ENCODE peak calls at places on chromosomes 5 and 9, in six cellular contexts. One of them, this sample, is unnamed.

GRCh38 chr9:110389148-110389783 is 51.6 kb upstream of the TXNDC8 start:
- DNase-seq in dermis blood vessel endothelial cell: no peak
- DNase-seq in renal cortical epithelial cell: peak
- DNase-seq in frontal cortex: no peak
- DNase-seq in sigmoid colon: no peak
- DNase-seq in NB4: no peak
- DNase-seq in this sample: no peak

GRCh38 chr5:32880781-32881180 is 169.7 kb downstream of the NPR3 start:
- DNase-seq in dermis blood vessel endothelial cell: no peak
- DNase-seq in renal cortical epithelial cell: no peak
- DNase-seq in frontal cortex: no peak
- DNase-seq in sigmoid colon: no peak
- DNase-seq in NB4: no peak
- DNase-seq in this sample: no peak

GRCh38 chr9:135944444-135945252 is 16.5 kb downstream of the UBAC1 start:
- DNase-seq in dermis blood vessel endothelial cell: no peak
- DNase-seq in renal cortical epithelial cell: no peak
- DNase-seq in frontal cortex: no peak
- DNase-seq in sigmoid colon: no peak
- DNase-seq in NB4: no peak
- DNase-seq in this sample: no peak

GRCh38 chr9:87792831-87793288 is 66.9 kb downstream of the CTSL start:
- DNase-seq in dermis blood vessel endothelial cell: peak
- DNase-seq in renal cortical epithelial cell: peak
- DNase-seq in frontal cortex: no peak
- DNase-seq in sigmoid colon: peak
- DNase-seq in NB4: peak
- DNase-seq in this sample: no peak

GRCh38 chr5:115460476-115460875 is 84.1 kb downstream of the FEM1C start:
- DNase-seq in dermis blood vessel endothelial cell: peak
- DNase-seq in renal cortical epithelial cell: peak
- DNase-seq in frontal cortex: no peak
- DNase-seq in sigmoid colon: no peak
- DNase-seq in NB4: peak
- DNase-seq in this sample: no peak

GRCh38 chr5:111075520-111075919 is 4.0 kb downstream of the TSLP start:
- DNase-seq in dermis blood vessel endothelial cell: no peak
- DNase-seq in renal cortical epithelial cell: peak
- DNase-seq in frontal cortex: no peak
- DNase-seq in sigmoid colon: no peak
- DNase-seq in NB4: no peak
- DNase-seq in this sample: no peak

GRCh38 chr5:148912714-148913398 is 86.4 kb downstream of the ADRB2 start:
- DNase-seq in dermis blood vessel endothelial cell: peak
- DNase-seq in renal cortical epithelial cell: peak
- DNase-seq in frontal cortex: no peak
- DNase-seq in sigmoid colon: no peak
- DNase-seq in NB4: no peak
- DNase-seq in this sample: no peak

GRCh38 chr9:133991211-133991921 is 758 bp downstream of the VAV2 start:
- DNase-seq in dermis blood vessel endothelial cell: peak
- DNase-seq in renal cortical epithelial cell: no peak
- DNase-seq in frontal cortex: no peak
- DNase-seq in sigmoid colon: peak
- DNase-seq in NB4: no peak
- DNase-seq in this sample: no peak

GRCh38 chr5:1140188-1140817 is 28.4 kb upstream of the SLC12A7 start:
- DNase-seq in dermis blood vessel endothelial cell: peak
- DNase-seq in renal cortical epithelial cell: peak
- DNase-seq in frontal cortex: peak
- DNase-seq in sigmoid colon: peak
- DNase-seq in NB4: peak
- DNase-seq in this sample: peak

GRCh38 chr9:68608763-68609162 is 68.1 kb upstream of the TMEM252 start:
- DNase-seq in dermis blood vessel endothelial cell: no peak
- DNase-seq in renal cortical epithelial cell: no peak
- DNase-seq in frontal cortex: no peak
- DNase-seq in sigmoid colon: no peak
- DNase-seq in NB4: no peak
- DNase-seq in this sample: no peak

GRCh38 chr5:124279146-124279545 is 467.3 kb downstream of the ZNF608 start:
- DNase-seq in dermis blood vessel endothelial cell: no peak
- DNase-seq in renal cortical epithelial cell: no peak
- DNase-seq in frontal cortex: no peak
- DNase-seq in sigmoid colon: no peak
- DNase-seq in NB4: no peak
- DNase-seq in this sample: no peak

GRCh38 chr9:19386469-19387044 is 6.5 kb upstream of the RPS6 start:
- DNase-seq in dermis blood vessel endothelial cell: peak
- DNase-seq in renal cortical epithelial cell: no peak
- DNase-seq in frontal cortex: no peak
- DNase-seq in sigmoid colon: no peak
- DNase-seq in NB4: no peak
- DNase-seq in this sample: no peak

GRCh38 chr9:91211919-91212318 is 149.8 kb downstream of the AUH start:
- DNase-seq in dermis blood vessel endothelial cell: peak
- DNase-seq in renal cortical epithelial cell: peak
- DNase-seq in frontal cortex: no peak
- DNase-seq in sigmoid colon: no peak
- DNase-seq in NB4: no peak
- DNase-seq in this sample: no peak

GRCh38 chr5:163260471-163260870 is 176.9 kb upstream of the CCNG1 start:
- DNase-seq in dermis blood vessel endothelial cell: no peak
- DNase-seq in renal cortical epithelial cell: no peak
- DNase-seq in frontal cortex: no peak
- DNase-seq in sigmoid colon: no peak
- DNase-seq in NB4: no peak
- DNase-seq in this sample: no peak

This sample was measured in DMS153.